ENCODE peak calls at places on chromosomes 2 and 18, in four cellular contexts. S is non-pigmented ciliary epithelial cell, D is mucosa of descending colon, H is Right ventricle myocardium inferior. U is an unnamed sample.
A peak's percentile ranks its signal among the peaks of the same experiment; 100 is the strongest.

GRCh38 chr2:216532562-216532961 is 33.9 kb downstream of the RPL37A start:
- DNase-seq in S (no peak), D (no peak), H (no peak), U (no peak)

GRCh38 chr2:11831415-11831814 is 85.0 kb downstream of the LPIN1 start:
- DNase-seq in S (no peak), D (no peak), H (no peak), U (no peak)

GRCh38 chr2:203097735-203098134 is 83.1 kb downstream of the NBEAL1 start:
- DNase-seq in S (no peak), D (peak; percentile 15), H (no peak), U (no peak)

GRCh38 chr18:39414009-39414700 is 1848.6 kb upstream of the CELF4 start:
- DNase-seq in S (peak; percentile 31), D (no peak), H (no peak), U (no peak)

GRCh38 chr2:207251022-207251421 is 85.3 kb upstream of the KLF7 start:
- DNase-seq in S (no peak), D (no peak), H (no peak), U (no peak)

GRCh38 chr2:8682719-8683667 is 1.1 kb downstream of the ID2 start:
- DNase-seq in S (no peak), D (peak; percentile 67), H (peak; percentile 80), U (peak; percentile 53)

GRCh38 chr18:66949419-66949818 is 345.5 kb upstream of the CDH19 start:
- DNase-seq in S (no peak), D (no peak), H (peak; percentile 21), U (no peak)

GRCh38 chr2:38375711-38376345 is 1.2 kb downstream of the ATL2 start:
- DNase-seq in S (no peak), D (no peak), H (no peak), U (no peak)

GRCh38 chr2:42025151-42025582 is 22.7 kb upstream of the PKDCC start:
- DNase-seq in S (peak; percentile 18), D (no peak), H (no peak), U (no peak)

GRCh38 chr2:177195194-177195593 is 17.4 kb upstream of the HNRNPA3 start:
- DNase-seq in S (no peak), D (no peak), H (no peak), U (no peak)

GRCh38 chr2:62713837-62714236 is 8.3 kb downstream of the EHBP1 start:
- DNase-seq in S (no peak), D (no peak), H (no peak), U (no peak)

GRCh38 chr2:121286506-121286905 is 1.5 kb upstream of the TFCP2L1 start:
- DNase-seq in S (no peak), D (no peak), H (no peak), U (peak; percentile 6)

GRCh38 chr2:150491943-150492342 is 4.5 kb upstream of the RND3 start:
- DNase-seq in S (peak; percentile 71), D (no peak), H (no peak), U (no peak)

GRCh38 chr2:171523969-171524401 is 1.7 kb downstream of the CYBRD1 start:
- DNase-seq in S (no peak), D (no peak), H (no peak), U (peak; percentile 75)

GRCh38 chr2:68357608-68358337 is 7.3 kb upstream of the PLEK start:
- DNase-seq in S (no peak), D (peak; percentile 41), H (no peak), U (no peak)

GRCh38 chr18:61883547-61883946 is 9.3 kb downstream of the RNF152 start:
- DNase-seq in S (no peak), D (no peak), H (no peak), U (no peak)

GRCh38 chr2:31038385-31038784 is 99.9 kb downstream of the GALNT14 start:
- DNase-seq in S (no peak), D (peak; percentile 12), H (no peak), U (no peak)

GRCh38 chr2:105563000-105563719 is 164.3 kb upstream of the FHL2 start:
- DNase-seq in S (no peak), D (no peak), H (no peak), U (no peak)

GRCh38 chr2:73075477-73076373 is 4.2 kb upstream of the SFXN5 start:
- DNase-seq in S (no peak), D (no peak), H (no peak), U (no peak)

GRCh38 chr2:86046985-86047384 is 58.7 kb downstream of the POLR1A start:
- DNase-seq in S (no peak), D (no peak), H (no peak), U (peak; percentile 41)

GRCh38 chr2:30332791-30333453 is 101.6 kb downstream of the LBH start:
- DNase-seq in S (no peak), D (no peak), H (no peak), U (no peak)

GRCh38 chr2:31877008-31877407 is 133.8 kb downstream of the MEMO1 start:
- DNase-seq in S (no peak), D (no peak), H (no peak), U (no peak)

GRCh38 chr2:186884585-186884984 is 35.6 kb upstream of the ZSWIM2 start:
- DNase-seq in S (no peak), D (no peak), H (no peak), U (no peak)

GRCh38 chr2:96436961-96437360 is 68.2 kb downstream of the NEURL3 start:
- DNase-seq in S (no peak), D (no peak), H (no peak), U (no peak)

GRCh38 chr2:64173156-64174135 is 29.2 kb upstream of the PELI1 start:
- DNase-seq in S (no peak), D (no peak), H (no peak), U (no peak)

GRCh38 chr18:60910534-60910933 is 422.7 kb upstream of the CDH20 start:
- DNase-seq in S (no peak), D (no peak), H (no peak), U (no peak)

GRCh38 chr2:71512386-71512785 is 59.0 kb downstream of the DYSF start:
- DNase-seq in S (no peak), D (no peak), H (no peak), U (no peak)

GRCh38 chr2:239674101-239674980 is 273.5 kb upstream of the HDAC4 start:
- DNase-seq in S (no peak), D (no peak), H (no peak), U (no peak)

GRCh38 chr2:82124629-82125028 is 1820.1 kb upstream of the LRRTM1 start:
- DNase-seq in S (no peak), D (no peak), H (no peak), U (no peak)

GRCh38 chr18:13136689-13137040 is 81.9 kb upstream of the LDLRAD4 start:
- DNase-seq in S (no peak), D (peak; percentile 25), H (no peak), U (no peak)

GRCh38 chr2:119734051-119734450 is 25.7 kb upstream of the PTPN4 start:
- DNase-seq in S (no peak), D (no peak), H (no peak), U (no peak)